ENCODE peak calls at places on chromosomes 11 and 22, in four cellular contexts. O is Panc1, L is esophagus squamous epithelium, K is GM06990. N is an unnamed sample. For H3K36me3, the result is how much of the 10 kb centered on the place peaks cover.

GRCh38 chr11:78784321-78785061 is 209.8 kb upstream of the NARS2 start:
- DNase-seq in O (no peak), L (no peak), K (no peak), N (no peak)

GRCh38 chr11:110069158-110069737 is 23.9 kb upstream of the ZC3H12C start:
- DNase-seq in O (no peak), L (no peak), K (no peak), N (no peak)

GRCh38 chr22:35930933-35931332 is 97.7 kb downstream of the RBFOX2 start:
- DNase-seq in O (peak), L (no peak), K (no peak), N (peak)

GRCh38 chr11:113778111-113778910 is 1.3 kb upstream of the CLDN25 start:
- DNase-seq in O (no peak), L (no peak), K (no peak), N (peak)

GRCh38 chr11:122706261-122706660 is 50.7 kb downstream of the UBASH3B start:
- DNase-seq in O (no peak), L (no peak), K (no peak), N (peak)

GRCh38 chr11:88435405-88435804 is 97.9 kb upstream of the CTSC start:
- DNase-seq in O (no peak), L (no peak), K (peak), N (no peak)

GRCh38 chr11:3905080-3905953 is 49.9 kb downstream of the STIM1 start:
- DNase-seq in O (no peak), L (no peak), K (no peak), N (peak)

GRCh38 chr22:25698986-25699385 is 43.0 kb upstream of the MYO18B start:
- DNase-seq in O (no peak), L (no peak), K (no peak), N (no peak)

GRCh38 chr11:86196924-86197323 is 47.6 kb upstream of the EED start:
- DNase-seq in O (no peak), L (no peak), K (no peak), N (no peak)

GRCh38 chr11:104573431-104573830 is 324.8 kb downstream of the CASP12 start:
- DNase-seq in O (no peak), L (no peak), K (no peak), N (no peak)

GRCh38 chr11:24903555-24903954 is 406.7 kb downstream of the LUZP2 start:
- DNase-seq in O (no peak), L (no peak), K (no peak), N (no peak)

GRCh38 chr22:30947821-30948454 is 20.6 kb downstream of the MORC2 start:
- DNase-seq in O (no peak), L (no peak), K (no peak), N (no peak)

GRCh38 chr11:106477776-106478175 is 400.3 kb downstream of the AASDHPPT start:
- DNase-seq in O (no peak), L (no peak), K (no peak), N (no peak)

GRCh38 chr22:38034278-38034882 is 22.8 kb upstream of the PICK1 start:
- DNase-seq in O (peak), L (no peak), K (peak), N (peak)

GRCh38 chr11:102476069-102476468 is 23.5 kb upstream of the TMEM123 start:
- DNase-seq in O (no peak), L (no peak), K (no peak), N (no peak)

GRCh38 chr22:47781427-47782111 is 1019.1 kb downstream of the TBC1D22A start:
- DNase-seq in O (no peak), L (no peak), K (no peak), N (no peak)
- TF ChIP-seq CTCF in O (no peak), L (no peak), K (no peak), N (no peak)

GRCh38 chr11:10454902-10455631 is at the start of gene AMPD3:
- DNase-seq in O (peak), L (no peak), K (no peak), N (peak)
- H3K4me3 ChIP-seq in O (peak), L (peak), K (peak), N (peak)

GRCh38 chr11:65627202-65627601 is 10.7 kb upstream of the SIPA1 start:
- DNase-seq in O (no peak), L (no peak), K (no peak), N (no peak)
- H3K36me3 ChIP-seq in O (under half), L (half or more), K (half or more), N (under half)

GRCh38 chr11:91952056-91952455 is 272.6 kb upstream of the FAT3 start:
- DNase-seq in O (no peak), L (no peak), K (no peak), N (no peak)

GRCh38 chr11:91947215-91947614 is 277.4 kb upstream of the FAT3 start:
- DNase-seq in O (no peak), L (no peak), K (no peak), N (peak)

DNA sequence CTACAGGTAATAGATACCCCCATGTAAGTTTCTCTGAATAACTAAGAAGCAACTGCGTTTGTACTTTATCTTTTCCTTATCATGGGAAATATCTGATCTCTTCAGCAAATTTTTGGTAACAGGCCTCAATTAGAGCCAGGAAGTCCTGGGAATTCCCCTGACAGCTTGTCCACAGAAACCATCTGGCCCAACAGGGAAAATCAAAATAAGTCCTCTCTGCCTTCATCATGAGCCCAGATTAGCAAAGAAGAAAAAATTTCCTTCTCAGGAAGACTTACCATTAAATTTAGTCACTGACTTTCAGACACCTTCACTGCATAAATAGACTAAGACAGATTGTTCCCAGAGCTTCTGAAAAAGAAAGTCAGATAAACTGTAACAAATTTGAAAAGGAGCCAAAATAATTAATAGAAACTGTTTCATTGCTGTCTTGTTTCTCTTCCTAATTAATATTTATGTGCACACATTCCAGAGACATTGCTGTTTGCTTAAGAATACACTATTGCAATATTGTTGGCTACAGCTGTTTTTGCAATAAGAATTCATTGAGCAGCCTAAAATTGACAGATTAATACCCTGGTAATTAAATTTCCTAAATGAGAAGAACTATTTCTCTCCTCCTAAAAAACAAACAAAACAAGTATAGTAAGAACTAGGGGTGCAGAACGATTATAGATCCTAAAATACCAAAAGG is 278.1 kb upstream of the FAT3 start:
- DNase-seq in O (no peak), L (no peak), K (no peak), N (no peak)
- TF ChIP-seq CTCF in O (no peak), L (no peak), K (no peak), N (no peak)

DNA sequence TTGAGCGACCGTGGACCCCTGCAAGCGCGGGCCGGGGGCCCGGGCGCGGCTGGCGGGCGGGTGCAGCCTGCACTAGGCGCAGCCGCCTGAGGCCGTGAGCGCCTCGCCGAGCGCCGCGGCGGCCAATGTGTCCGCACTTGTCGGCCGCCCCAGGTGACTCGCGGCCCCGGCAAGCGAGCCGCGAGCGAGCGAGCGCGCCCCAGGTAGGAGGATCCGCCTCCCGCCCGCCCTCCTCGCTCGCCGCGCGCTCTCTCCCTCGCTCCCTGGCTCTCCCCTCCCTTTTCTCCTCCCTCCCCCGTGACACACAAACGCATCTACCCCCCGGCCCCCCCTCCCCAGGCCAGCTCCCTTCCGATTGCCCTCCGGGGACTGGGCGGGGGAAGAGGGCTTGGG is at the start of gene WNT7B:
- DNase-seq in O (no peak), L (no peak), K (no peak), N (no peak)
- H3K4me3 ChIP-seq in O (peak), L (peak), K (peak), N (peak)

GRCh38 chr11:1473786-1474185 is 12.8 kb downstream of the MOB2 start:
- DNase-seq in O (no peak), L (no peak), K (no peak), N (no peak)
- H3K36me3 ChIP-seq in O (under half), L (under half), K (under half), N (under half)

GRCh38 chr22:48492371-48493320 is 1335.0 kb downstream of the BRD1 start:
- DNase-seq in O (peak), L (no peak), K (peak), N (peak)
- TF ChIP-seq CTCF in O (peak), L (peak), K (peak), N (peak)